ENCODE peak calls at places on chromosome 7, in four cellular contexts. U, C, E and Z are unnamed samples.

GRCh38 chr7:18566829-18567228 is 71.3 kb downstream of the HDAC9 start:
- DNase-seq in C (no peak), E (no peak), U (no peak), Z (no peak)

GRCh38 chr7:155959894-155960293 is 147.6 kb upstream of the SHH start:
- DNase-seq in C (peak), U (no peak), E (no peak), Z (no peak)

GRCh38 chr7:52184006-52184703 is 851.3 kb upstream of the POM121L12 start:
- DNase-seq in U (no peak), E (no peak), C (no peak), Z (no peak)

GRCh38 chr7:30434140-30434799 is 44.3 kb downstream of the NOD1 start:
- DNase-seq in C (no peak), U (no peak), E (no peak), Z (no peak)

GRCh38 chr7:134662871-134663205 is 16.2 kb downstream of the BPGM start:
- DNase-seq in C (no peak), U (no peak), E (no peak), Z (no peak)

GRCh38 chr7:494906-495305 is 24.7 kb downstream of the PDGFA start:
- DNase-seq in C (peak), E (no peak), U (no peak), Z (no peak)

GRCh38 chr7:158727690-158728089 is 23.1 kb upstream of the NCAPG2 start:
- DNase-seq in C (no peak), E (no peak), U (no peak), Z (no peak)

GRCh38 chr7:24580283-24580946 is 7.2 kb downstream of the PALS2 start:
- DNase-seq in U (peak), C (no peak), E (no peak), Z (no peak)

GRCh38 chr7:981793-982510 is 1.0 kb upstream of the CYP2W1 start:
- DNase-seq in C (no peak), U (no peak), E (no peak), Z (no peak)

GRCh38 chr7:157526604-157527003 is 189.8 kb downstream of the DNAJB6 start:
- DNase-seq in E (no peak), U (no peak), C (no peak), Z (no peak)

GRCh38 chr7:30907527-30908267 is 4.0 kb upstream of the AQP1 start:
- DNase-seq in E (no peak), C (no peak), U (no peak), Z (peak)

GRCh38 chr7:85030893-85031292 is 156.0 kb downstream of the SEMA3D start:
- DNase-seq in C (no peak), E (no peak), U (peak), Z (no peak)

GRCh38 chr7:135277161-135277560 is 43.5 kb downstream of the STRA8 start:
- DNase-seq in U (no peak), C (no peak), E (no peak), Z (no peak)

GRCh38 chr7:34260282-34260681 is 354.9 kb downstream of the BMPER start:
- DNase-seq in E (no peak), C (no peak), U (peak), Z (no peak)

GRCh38 chr7:152856351-152856750 is 96.8 kb downstream of the ACTR3B start:
- DNase-seq in E (no peak), U (no peak), C (no peak), Z (no peak)

GRCh38 chr7:136947347-136947746 is 78.9 kb downstream of the CHRM2 start:
- DNase-seq in E (no peak), U (peak), C (no peak), Z (no peak)

GRCh38 chr7:40546616-40547501 is 412.1 kb downstream of the SUGCT start:
- DNase-seq in U (no peak), E (no peak), C (no peak), Z (no peak)

GRCh38 chr7:7732566-7733290 is 14.3 kb upstream of the RPA3 start:
- DNase-seq in C (no peak), U (peak), E (no peak), Z (no peak)

GRCh38 chr7:139328375-139328774 is 12.8 kb upstream of the FMC1 start:
- DNase-seq in E (no peak), C (no peak), U (peak), Z (no peak)

GRCh38 chr7:96997512-96998032 is 7.8 kb upstream of the DLX6 start:
- DNase-seq in E (no peak), C (no peak), U (no peak), Z (no peak)

GRCh38 chr7:55521543-55522267 is 50.6 kb downstream of the VOPP1 start:
- DNase-seq in E (no peak), C (no peak), U (no peak), Z (no peak)

GRCh38 chr7:155198901-155199845 is 98.5 kb upstream of the INSIG1 start:
- DNase-seq in C (no peak), E (no peak), U (peak), Z (no peak)

GRCh38 chr7:84238611-84239010 is 44.0 kb upstream of the SEMA3A start:
- DNase-seq in C (no peak), U (no peak), E (no peak), Z (no peak)

GRCh38 chr7:1920886-1921285 is 250.8 kb downstream of the ELFN1 start:
- DNase-seq in C (no peak), E (no peak), U (no peak), Z (no peak)

GRCh38 chr7:151844828-151845200 is 32.1 kb downstream of the PRKAG2 start:
- DNase-seq in C (no peak), U (no peak), E (no peak), Z (peak)

GRCh38 chr7:22718200-22718711 is 8.7 kb upstream of the IL6 start:
- DNase-seq in E (no peak), U (peak), C (no peak), Z (no peak)

GRCh38 chr7:50069613-50070012 is 23.4 kb downstream of the ZPBP start:
- DNase-seq in U (no peak), C (peak), E (no peak), Z (no peak)

GRCh38 chr7:159102681-159103381 is 41.8 kb downstream of the VIPR2 start:
- DNase-seq in U (no peak), E (no peak), C (peak), Z (no peak)

GRCh38 chr7:26202019-26202985 is 757 bp downstream of the CBX3 start:
- DNase-seq in U (no peak), C (peak), E (peak), Z (peak)

GRCh38 chr7:94907420-94908203 is at the start of gene PPP1R9A:
- DNase-seq in C (peak), E (peak), U (peak), Z (peak)

GRCh38 chr7:158543840-158544239 is 43.8 kb downstream of the PTPRN2 start:
- DNase-seq in C (no peak), E (no peak), U (no peak), Z (no peak)

GRCh38 chr7:154676422-154677073 is 326.4 kb downstream of the PAXIP1 start:
- DNase-seq in E (no peak), C (no peak), U (no peak), Z (no peak)

GRCh38 chr7:22660293-22660692 is 66.7 kb upstream of the IL6 start:
- DNase-seq in U (no peak), C (no peak), E (no peak), Z (no peak)

GRCh38 chr7:4030346-4030745 is 651.7 kb upstream of the FOXK1 start:
- DNase-seq in C (no peak), U (no peak), E (no peak), Z (no peak)

GRCh38 chr7:44348300-44348699 is 22.9 kb upstream of the CAMK2B start:
- DNase-seq in U (peak), C (no peak), E (no peak), Z (no peak)

GRCh38 chr7:76247938-76248337 is 46.2 kb downstream of the SRRM3 start:
- DNase-seq in C (no peak), E (no peak), U (no peak), Z (no peak)

GRCh38 chr7:137951700-137952099 is 50.2 kb downstream of the CREB3L2 start:
- DNase-seq in U (no peak), C (no peak), E (no peak), Z (no peak)

GRCh38 chr7:102119213-102119651 is 167.4 kb upstream of the SH2B2 start:
- DNase-seq in U (peak), E (no peak), C (no peak), Z (no peak)

GRCh38 chr7:102119925-102120324 is 166.7 kb upstream of the SH2B2 start:
- DNase-seq in E (no peak), U (no peak), C (no peak), Z (no peak)

GRCh38 chr7:102125127-102125561 is 161.5 kb upstream of the SH2B2 start:
- DNase-seq in U (peak), E (peak), C (peak), Z (peak)

GRCh38 chr7:102120666-102121065 is 166.0 kb upstream of the SH2B2 start:
- DNase-seq in C (no peak), U (no peak), E (no peak), Z (no peak)

DNA sequence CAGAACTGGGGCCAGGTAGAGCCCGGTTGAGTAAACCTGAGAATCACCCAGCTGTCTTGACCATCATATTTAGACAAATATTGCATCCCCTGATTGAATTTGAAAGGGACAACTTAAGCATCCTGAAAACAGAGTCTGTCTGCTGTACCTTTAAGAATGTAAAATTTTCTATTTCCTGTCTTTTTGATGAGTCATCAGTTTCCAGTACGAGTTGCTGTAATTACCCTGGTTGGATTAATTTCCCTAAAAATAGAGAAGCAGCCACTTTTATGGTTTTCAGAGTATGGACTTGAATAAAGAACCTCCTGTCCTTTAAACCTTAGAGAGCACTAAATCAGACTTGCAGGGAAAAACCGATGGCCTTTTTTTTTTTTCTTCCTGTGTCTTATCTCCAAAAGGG is 164.6 kb upstream of the SH2B2 start:
- DNase-seq in C (no peak), E (no peak), U (peak), Z (no peak)
- H3K4me3 ChIP-seq in C (no peak), E (no peak), U (no peak), Z (no peak)

DNA sequence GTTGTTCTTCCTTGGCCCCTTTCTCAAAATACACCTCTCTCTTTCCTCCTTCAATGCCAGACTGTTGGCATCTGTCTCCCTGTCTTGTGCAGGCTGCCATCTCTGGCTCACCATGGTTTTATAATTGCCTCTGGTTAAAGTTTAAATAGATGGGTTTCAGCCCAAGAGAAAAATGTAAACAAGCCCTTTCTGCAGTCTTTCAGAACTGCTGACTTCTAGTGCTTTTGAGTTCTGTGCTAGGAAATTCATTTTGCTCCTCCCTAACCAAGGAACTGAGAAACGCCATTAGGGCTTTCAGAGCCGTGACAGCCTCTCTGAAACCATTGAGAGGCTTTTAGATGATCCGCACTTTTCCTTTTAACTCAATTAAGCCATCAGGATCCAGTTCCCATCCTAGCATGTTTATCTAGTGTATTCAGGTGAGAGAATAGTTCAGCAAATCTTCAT is 101.5 kb upstream of the MKLN1 start:
- DNase-seq in E (no peak), U (peak), C (no peak), Z (no peak)
- H3K4me3 ChIP-seq in E (no peak), U (no peak), C (no peak), Z (no peak)

DNA sequence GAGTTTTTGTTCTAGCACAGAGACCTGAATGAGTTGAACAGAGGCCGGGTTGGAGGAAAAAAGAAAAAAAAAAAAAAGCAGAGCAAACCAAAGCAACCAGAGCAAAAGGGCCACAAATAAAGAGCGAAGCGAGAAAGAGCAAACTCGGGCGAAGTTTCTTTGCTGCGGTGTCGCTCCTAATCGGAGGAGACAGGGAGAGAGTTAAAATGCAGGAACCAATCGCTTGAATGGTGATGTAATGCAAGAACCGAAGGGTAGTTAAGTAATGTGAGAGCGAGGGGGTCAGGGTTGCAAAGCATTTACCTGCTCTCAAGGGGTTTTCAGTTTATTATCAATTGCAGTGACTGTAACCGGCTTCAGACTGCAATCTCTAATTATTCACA is 271.7 kb downstream of the TRIL start:
- DNase-seq in U (peak), C (no peak), E (peak), Z (no peak)
- H3K4me3 ChIP-seq in U (peak), C (peak), E (peak), Z (peak)

DNA sequence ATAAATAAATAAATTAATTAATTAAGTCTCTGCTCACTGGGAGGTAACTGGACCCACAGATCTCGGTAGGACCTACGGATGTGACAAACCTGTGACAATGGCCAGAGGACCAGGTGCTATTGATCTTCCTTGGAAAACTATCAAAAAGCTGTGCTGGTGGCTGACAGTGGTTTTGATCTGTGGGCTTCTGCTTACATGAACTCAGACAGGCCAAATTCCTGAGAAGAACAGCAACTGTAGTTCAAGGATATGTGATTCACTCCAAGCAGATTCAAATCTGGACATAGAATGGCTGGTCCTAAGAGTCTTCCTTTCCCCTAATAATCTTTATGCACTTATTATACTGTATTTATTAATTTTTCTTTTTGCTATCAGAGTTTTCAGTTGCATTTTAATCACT is 80.0 kb downstream of the ATXN7L1 start:
- DNase-seq in C (no peak), E (no peak), U (peak), Z (no peak)
- H3K4me3 ChIP-seq in C (no peak), E (no peak), U (no peak), Z (no peak)